ENCODE peak calls at places on chromosomes 5 and 9, in seven cellular contexts. C is fibroblast of lung, P is MM.1S, W is H9, M is endothelial cell of umbilical vein, S is trophoblast cell, Q is GM23338. B is an unnamed sample.

GRCh38 chr5:458547-459353 is 15.8 kb downstream of the EXOC3 start:
- DNase-seq in S (peak; percentile 88), M (peak; percentile 8), Q (no peak), C (no peak), W (peak; percentile 6), P (no peak), B (no peak)

GRCh38 chr5:33800221-33800950 is 91.4 kb downstream of the ADAMTS12 start:
- DNase-seq in C (peak; percentile 58), Q (no peak), S (no peak), W (no peak), M (no peak), P (no peak), B (no peak)

GRCh38 chr9:2663486-2663885 is 41.9 kb downstream of the VLDLR start:
- DNase-seq in C (no peak), P (no peak), Q (no peak), S (no peak), M (no peak), W (no peak), B (no peak)

GRCh38 chr5:135891804-135892203 is 3.8 kb downstream of the IL9 start:
- DNase-seq in P (no peak), W (peak; percentile 79), S (no peak), M (no peak), C (no peak), Q (peak; percentile 80), B (peak; percentile 78)

GRCh38 chr5:172845190-172845975 is 11.3 kb downstream of the ERGIC1 start:
- DNase-seq in S (no peak), C (no peak), Q (no peak), M (no peak), W (no peak), P (no peak), B (no peak)

GRCh38 chr5:37735649-37736347 is 104.0 kb downstream of the GDNF start:
- DNase-seq in W (no peak), P (peak; percentile 56), S (no peak), M (no peak), Q (no peak), C (peak; percentile 43), B (no peak)

GRCh38 chr5:137699291-137700281 is 36.3 kb downstream of the KLHL3 start:
- DNase-seq in W (no peak), S (no peak), M (peak; percentile 60), Q (no peak), P (no peak), C (no peak), B (no peak)

GRCh38 chr9:118929317-118929716 is 439.9 kb downstream of the BRINP1 start:
- DNase-seq in C (no peak), M (no peak), S (no peak), P (no peak), W (no peak), Q (no peak), B (no peak)

GRCh38 chr5:137466888-137467287 is 32.2 kb downstream of the SPOCK1 start:
- DNase-seq in M (no peak), W (no peak), S (no peak), Q (no peak), C (no peak), P (no peak), B (no peak)

GRCh38 chr9:31005086-31005665 is 1379.3 kb upstream of the ACO1 start:
- DNase-seq in P (no peak), S (no peak), M (no peak), Q (no peak), C (no peak), W (no peak), B (no peak)

GRCh38 chr9:87859137-87859536 is 23.5 kb upstream of the SPATA31E1 start:
- DNase-seq in W (no peak), P (no peak), Q (no peak), S (no peak), C (no peak), M (no peak), B (no peak)
- H2AFZ ChIP-seq in W (no peak overlapping the region), P (no peak overlapping the region), Q (no peak overlapping the region), S (no peak overlapping the region), C (no peak overlapping the region), M (no peak overlapping the region), B (no peak overlapping the region)

GRCh38 chr9:14439555-14439954 is 125.6 kb upstream of the NFIB start:
- DNase-seq in W (no peak), S (peak; percentile 57), C (no peak), Q (no peak), M (no peak), P (no peak), B (no peak)
- H2AFZ ChIP-seq in W (no peak overlapping the region), S (no peak overlapping the region), C (no peak overlapping the region), Q (peak overlapping the region; percentile 72), M (no peak overlapping the region), P (no peak overlapping the region), B (no peak overlapping the region)

GRCh38 chr9:108272350-108272899 is 583.4 kb downstream of the ACTL7B start:
- DNase-seq in M (peak; percentile 29), S (no peak), P (peak; percentile 61), Q (peak; percentile 60), C (peak; percentile 80), W (peak; percentile 62), B (peak; percentile 60)
- H2AFZ ChIP-seq in M (no peak overlapping the region), S (no peak overlapping the region), P (peak overlapping the region; percentile 67), Q (peak overlapping the region; percentile 56), C (peak overlapping the region; percentile 43), W (peak overlapping the region; percentile 11), B (no peak overlapping the region)

GRCh38 chr9:87516222-87516930 is 18.7 kb downstream of the DAPK1 start:
- DNase-seq in W (no peak), Q (no peak), C (peak; percentile 40), M (peak; percentile 90), S (peak; percentile 56), P (no peak), B (no peak)

GRCh38 chr9:87514136-87514535 is 16.5 kb downstream of the DAPK1 start:
- DNase-seq in W (no peak), Q (no peak), P (no peak), C (no peak), S (no peak), M (no peak), B (no peak)

GRCh38 chr9:87516931-87517300 is 19.2 kb downstream of the DAPK1 start:
- DNase-seq in W (no peak), S (no peak), P (no peak), Q (peak; percentile 25), C (no peak), M (no peak), B (no peak)

GRCh38 chr9:87515588-87516221 is 18.0 kb downstream of the DAPK1 start:
- DNase-seq in W (no peak), Q (no peak), P (no peak), C (no peak), S (no peak), M (no peak), B (no peak)

GRCh38 chr9:87515086-87515485 is 17.4 kb downstream of the DAPK1 start:
- DNase-seq in C (peak; percentile 60), P (no peak), Q (no peak), M (no peak), S (no peak), W (no peak), B (no peak)
- H2AFZ ChIP-seq in C (no peak overlapping the region), P (no peak overlapping the region), Q (no peak overlapping the region), M (no peak overlapping the region), S (no peak overlapping the region), W (no peak overlapping the region), B (no peak overlapping the region)

GRCh38 chr5:27171696-27172362 is 133.4 kb upstream of the CDH9 start:
- DNase-seq in S (no peak), M (no peak), Q (peak; percentile 12), W (no peak), P (no peak), C (peak; percentile 4), B (no peak)

DNA sequence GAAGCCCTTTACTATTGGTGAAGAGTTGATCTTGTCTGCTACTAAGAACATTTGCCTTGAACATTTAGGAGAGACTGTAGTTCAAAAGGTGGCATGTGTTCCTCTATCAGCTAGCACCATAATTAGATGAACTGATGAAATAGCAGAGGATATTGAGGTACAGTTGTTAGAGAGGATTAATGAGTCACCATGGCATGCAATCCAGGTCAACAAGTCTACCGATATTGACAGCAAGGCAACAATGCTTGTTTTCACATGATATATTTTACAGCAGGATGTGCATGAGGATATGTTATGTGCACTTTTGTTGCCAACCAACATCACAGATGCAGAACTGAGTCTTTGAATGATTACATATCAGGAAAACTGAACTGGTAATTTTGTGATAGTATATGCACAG is 134.3 kb upstream of the CDH9 start:
- DNase-seq in W (no peak), C (no peak), S (no peak), P (no peak), Q (no peak), M (no peak), B (no peak)
- H2AFZ ChIP-seq in W (no peak overlapping the region), C (no peak overlapping the region), S (no peak overlapping the region), P (no peak overlapping the region), Q (peak overlapping the region; percentile 48), M (no peak overlapping the region), B (no peak overlapping the region)

GRCh38 chr9:121242219-121242954 is 25.6 kb upstream of the GSN start:
- DNase-seq in Q (no peak), M (no peak), P (no peak), C (peak; percentile 58), S (peak; percentile 56), W (no peak), B (no peak)

GRCh38 chr9:121239071-121239470 is 28.9 kb upstream of the GSN start:
- DNase-seq in W (no peak), P (no peak), S (peak; percentile 62), C (no peak), Q (no peak), M (no peak), B (no peak)

GRCh38 chr9:121239851-121240250 is 28.1 kb upstream of the GSN start:
- DNase-seq in S (peak; percentile 65), P (no peak), C (no peak), Q (no peak), M (no peak), W (no peak), B (no peak)

GRCh38 chr9:121240394-121241145 is 27.4 kb upstream of the GSN start:
- DNase-seq in P (no peak), M (no peak), C (peak; percentile 4), S (no peak), Q (no peak), W (no peak), B (no peak)

GRCh38 chr9:121242955-121243346 is 25.0 kb upstream of the GSN start:
- DNase-seq in Q (no peak), S (no peak), C (no peak), M (no peak), W (no peak), P (no peak), B (no peak)
- H2AFZ ChIP-seq in Q (peak overlapping the region; percentile 49), S (no peak overlapping the region), C (no peak overlapping the region), M (no peak overlapping the region), W (no peak overlapping the region), P (no peak overlapping the region), B (no peak overlapping the region)

GRCh38 chr9:124263800-124264426 is 6.2 kb downstream of the NEK6 start:
- DNase-seq in S (no peak), W (no peak), C (no peak), M (peak; percentile 8), P (no peak), Q (no peak), B (no peak)
- H2AFZ ChIP-seq in S (peak overlapping the region; percentile 30), W (no peak overlapping the region), C (no peak overlapping the region), M (no peak overlapping the region), P (no peak overlapping the region), Q (no peak overlapping the region), B (no peak overlapping the region)

B was measured in neural progenitor cell.